ENCODE peak calls at places on chromosomes 12 and 14, in four cellular contexts. O is hepatocyte, E is GM23338, N is GM23248. I is an unnamed sample.

GRCh38 chr14:21098892-21099595 is 589 bp upstream of the ZNF219 start:
- DNase-seq in O (no peak), E (no peak), N (no peak), I (no peak)

GRCh38 chr12:124916370-124917134 is 2.1 kb upstream of the UBC start:
- DNase-seq in O (peak; percentile 88), E (peak; percentile 46), N (peak; percentile 99), I (peak; percentile 68)

GRCh38 chr12:108667349-108667748 is 33.7 kb upstream of the SELPLG start:
- DNase-seq in O (no peak), E (no peak), N (no peak), I (peak; percentile 67)

GRCh38 chr12:3461391-3461790 is 29.6 kb upstream of the PRMT8 start:
- DNase-seq in O (no peak), E (no peak), N (no peak), I (no peak)

GRCh38 chr14:95157987-95158712 is 821 bp upstream of the DICER1 start:
- DNase-seq in O (no peak), E (peak; percentile 67), N (peak; percentile 52), I (peak; percentile 72)

GRCh38 chr12:28883406-28883997 is 265.6 kb upstream of the FAR2 start:
- DNase-seq in O (no peak), E (no peak), N (no peak), I (no peak)

GRCh38 chr14:55864890-55865655 is 253.1 kb upstream of the PELI2 start:
- DNase-seq in O (no peak), E (peak; percentile 81), N (no peak), I (peak; percentile 23)

GRCh38 chr12:77104792-77105191 is 39.4 kb upstream of the E2F7 start:
- DNase-seq in O (no peak), E (no peak), N (peak; percentile 76), I (no peak)

GRCh38 chr12:103833891-103834290 is 7.1 kb downstream of the NT5DC3 start:
- DNase-seq in O (no peak), E (peak; percentile 47), N (peak; percentile 22), I (no peak)

GRCh38 chr14:51305761-51306160 is 65.7 kb downstream of the TMX1 start:
- DNase-seq in O (no peak), E (no peak), N (no peak), I (no peak)

GRCh38 chr14:79016828-79017505 is 846.8 kb downstream of the NRXN3 start:
- DNase-seq in O (peak; percentile 18), E (no peak), N (peak; percentile 60), I (no peak)

GRCh38 chr12:48296586-48297396 is 53.9 kb downstream of the ZNF641 start:
- DNase-seq in O (peak; percentile 92), E (peak; percentile 94), N (peak; percentile 82), I (no peak)

DNA sequence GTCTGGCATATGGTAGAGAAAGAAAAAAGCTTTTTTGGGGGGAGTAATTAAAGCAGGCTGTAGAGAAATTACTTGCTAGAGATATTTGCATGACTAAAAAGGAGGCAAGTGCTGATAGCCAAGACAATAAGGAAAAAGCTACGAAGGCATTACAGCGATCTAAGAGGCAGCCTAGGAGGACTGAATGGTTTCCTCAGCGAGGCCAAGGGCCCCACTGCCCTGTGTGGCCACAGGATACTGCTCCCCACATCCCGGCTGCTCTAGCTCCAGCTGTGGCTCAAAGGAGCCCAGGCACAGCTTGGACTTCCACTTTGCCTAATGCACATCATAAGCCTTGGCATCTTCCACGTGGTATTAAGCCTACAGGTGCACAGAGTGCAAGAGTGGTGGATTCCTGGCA is 53.6 kb downstream of the LRRIQ1 start:
- DNase-seq in O (no peak), E (peak; percentile 16), N (no peak), I (no peak)
- H2AFZ ChIP-seq in O (no peak overlapping the region), E (peak overlapping the region; percentile 96), N (no peak overlapping the region), I (no peak overlapping the region)

GRCh38 chr12:42186793-42187192 is 42.1 kb upstream of the GXYLT1 start:
- DNase-seq in O (no peak), E (no peak), N (no peak), I (no peak)
- H3K9me2 ChIP-seq in O (no peaks in the 10 kb centered on the region), E (peaks cover 4% of the 10 kb centered on the region), N (no peaks in the 10 kb centered on the region), I (no peaks in the 10 kb centered on the region)

GRCh38 chr12:93704122-93704521 is 26.9 kb downstream of the CRADD start:
- DNase-seq in O (no peak), E (no peak), N (no peak), I (no peak)

GRCh38 chr12:93705237-93705636 is 28.1 kb downstream of the CRADD start:
- DNase-seq in O (no peak), E (no peak), N (no peak), I (no peak)

GRCh38 chr12:93699271-93700141 is 22.3 kb downstream of the CRADD start:
- DNase-seq in O (no peak), E (peak; percentile 68), N (peak; percentile 86), I (no peak)

GRCh38 chr12:93704625-93705024 is 27.4 kb downstream of the CRADD start:
- DNase-seq in O (no peak), E (no peak), N (no peak), I (no peak)

DNA sequence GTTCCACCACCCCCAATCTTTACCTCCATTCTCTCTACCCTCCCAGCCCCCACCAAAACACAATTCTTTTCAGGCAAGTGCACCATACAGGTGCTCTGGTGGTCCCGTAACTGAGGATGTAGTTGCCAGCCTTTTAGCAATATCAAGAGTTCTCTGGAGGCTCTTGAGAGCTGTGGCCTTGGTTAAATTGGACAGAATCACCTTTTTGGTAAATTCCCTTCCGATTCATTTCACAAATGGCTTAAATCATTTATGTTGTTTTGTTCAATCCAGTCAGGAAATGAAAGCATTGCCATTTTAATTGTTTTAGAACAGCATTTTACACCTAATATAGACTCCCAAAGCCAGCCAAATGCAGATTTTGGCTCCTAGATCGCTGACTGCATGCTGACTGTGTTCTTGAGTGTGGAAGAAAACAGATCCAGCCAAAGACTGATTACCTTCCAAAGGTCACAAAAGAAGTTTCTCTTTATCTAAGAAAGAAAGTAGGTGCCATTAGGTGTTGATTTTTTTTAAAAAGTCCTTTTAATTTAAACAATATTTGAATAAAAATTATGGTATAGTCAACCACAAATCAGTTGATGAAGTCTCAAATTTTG is 25.6 kb downstream of the CRADD start:
- DNase-seq in O (no peak), E (no peak), N (peak; percentile 43), I (no peak)
- H2AFZ ChIP-seq in O (no peak overlapping the region), E (no peak overlapping the region), N (no peak overlapping the region), I (no peak overlapping the region)

GRCh38 chr12:20317554-20317953 is 50.8 kb upstream of the PDE3A start:
- DNase-seq in O (no peak), E (no peak), N (no peak), I (no peak)
- H3K9me2 ChIP-seq in O (no peaks in the 10 kb centered on the region), E (no peaks in the 10 kb centered on the region), N (no peaks in the 10 kb centered on the region), I (no peaks in the 10 kb centered on the region)

GRCh38 chr14:36471431-36471830 is 48.6 kb downstream of the NKX2-1 start:
- DNase-seq in O (no peak), E (no peak), N (no peak), I (no peak)
- H2AFZ ChIP-seq in O (no peak overlapping the region), E (no peak overlapping the region), N (no peak overlapping the region), I (no peak overlapping the region)